ENCODE peak calls at places on chromosome 22, in nine cellular contexts. X, O, W, H, U, L, S, T and J are unnamed samples.

GRCh38 chr22:35736701-35737100 is 19.0 kb downstream of the APOL5 start:
- DNase-seq in X (no peak), O (no peak), W (no peak), H (no peak), U (no peak), L (no peak), S (no peak), T (no peak), J (no peak)

GRCh38 chr22:17171313-17172171 is 12.5 kb upstream of the HDHD5 start:
- DNase-seq in X (peak), O (peak), W (peak), H (peak), U (peak), L (peak), S (peak), T (peak), J (peak)

GRCh38 chr22:23831261-23831660 is 7.5 kb downstream of the DERL3 start:
- DNase-seq in X (no peak), O (no peak), W (no peak), H (no peak), U (no peak), L (peak), S (no peak), T (no peak), J (no peak)

GRCh38 chr22:24319451-24319850 is 48.8 kb downstream of the SPECC1L start:
- DNase-seq in X (peak), O (no peak), W (no peak), H (no peak), U (no peak), L (no peak), S (peak), T (peak), J (no peak)

GRCh38 chr22:37313376-37314314 is 31.3 kb downstream of the CYTH4 start:
- DNase-seq in X (peak), O (no peak), W (no peak), H (no peak), U (no peak), L (no peak), S (no peak), T (no peak), J (no peak)

GRCh38 chr22:37632174-37633081 is 7.0 kb upstream of the SH3BP1 start:
- DNase-seq in X (no peak), O (no peak), W (no peak), H (no peak), U (no peak), L (no peak), S (no peak), T (no peak), J (no peak)

GRCh38 chr22:42742940-42743339 is 22.3 kb upstream of the A4GALT start:
- DNase-seq in X (no peak), O (no peak), W (no peak), H (no peak), U (no peak), L (no peak), S (no peak), T (peak), J (peak)

GRCh38 chr22:35950262-35950661 is 78.4 kb downstream of the RBFOX2 start:
- DNase-seq in X (no peak), O (no peak), W (no peak), H (no peak), U (no peak), L (no peak), S (no peak), T (no peak), J (peak)

GRCh38 chr22:50161508-50162390 is 8.8 kb upstream of the PANX2 start:
- DNase-seq in X (no peak), O (no peak), W (no peak), H (no peak), U (no peak), L (no peak), S (no peak), T (no peak), J (no peak)

GRCh38 chr22:26197427-26197826 is 28.2 kb downstream of the SEZ6L start:
- DNase-seq in X (no peak), O (no peak), W (no peak), H (no peak), U (no peak), L (no peak), S (no peak), T (no peak), J (no peak)

GRCh38 chr22:39518124-39518786 is 2.1 kb upstream of the ATF4 start:
- DNase-seq in X (no peak), O (no peak), W (no peak), H (no peak), U (no peak), L (no peak), S (no peak), T (peak), J (no peak)

GRCh38 chr22:39289445-39290247 is 29.8 kb downstream of the RPL3 start:
- DNase-seq in X (no peak), O (no peak), W (no peak), H (no peak), U (no peak), L (no peak), S (no peak), T (no peak), J (no peak)

GRCh38 chr22:38269466-38269865 is 3.3 kb downstream of the TMEM184B start:
- DNase-seq in X (no peak), O (no peak), W (no peak), H (no peak), U (no peak), L (no peak), S (no peak), T (no peak), J (no peak)

GRCh38 chr22:24433001-24433867 is 5.8 kb downstream of the ADORA2A start:
- DNase-seq in X (no peak), O (no peak), W (no peak), H (no peak), U (no peak), L (peak), S (no peak), T (no peak), J (no peak)

GRCh38 chr22:20975541-20976290 is 6.4 kb upstream of the LZTR1 start:
- DNase-seq in X (no peak), O (no peak), W (no peak), H (no peak), U (no peak), L (no peak), S (no peak), T (no peak), J (no peak)

GRCh38 chr22:49951001-49951677 is 9.4 kb upstream of the PIM3 start:
- DNase-seq in X (peak), O (no peak), W (no peak), H (no peak), U (peak), L (peak), S (no peak), T (peak), J (no peak)

GRCh38 chr22:36136475-36136874 is 24.1 kb downstream of the APOL3 start:
- DNase-seq in X (no peak), O (no peak), W (no peak), H (peak), U (no peak), L (no peak), S (peak), T (peak), J (no peak)

GRCh38 chr22:20111045-20111688 is 4.7 kb upstream of the RANBP1 start:
- DNase-seq in X (peak), O (no peak), W (peak), H (no peak), U (no peak), L (no peak), S (no peak), T (peak), J (peak)

GRCh38 chr22:43263645-43264514 is 76.9 kb upstream of the TTLL12 start:
- DNase-seq in X (peak), O (no peak), W (peak), H (no peak), U (peak), L (peak), S (peak), T (peak), J (no peak)

GRCh38 chr22:49779853-49780271 is 47.8 kb downstream of the BRD1 start:
- DNase-seq in X (no peak), O (no peak), W (no peak), H (no peak), U (no peak), L (no peak), S (no peak), T (no peak), J (no peak)

GRCh38 chr22:29093501-29093921 is 20.7 kb downstream of the KREMEN1 start:
- DNase-seq in X (no peak), O (no peak), W (no peak), H (peak), U (no peak), L (no peak), S (peak), T (peak), J (no peak)

GRCh38 chr22:24189249-24190158 is 8.2 kb downstream of the SUSD2 start:
- DNase-seq in X (peak), O (peak), W (peak), H (peak), U (no peak), L (peak), S (peak), T (peak), J (peak)

GRCh38 chr22:46070215-46070721 is 80.1 kb upstream of the PPARA start:
- DNase-seq in X (peak), O (no peak), W (peak), H (no peak), U (no peak), L (peak), S (no peak), T (peak), J (peak)

GRCh38 chr22:37725551-37726239 is 28.8 kb downstream of the TRIOBP start:
- DNase-seq in X (no peak), O (no peak), W (no peak), H (no peak), U (no peak), L (no peak), S (no peak), T (no peak), J (no peak)

GRCh38 chr22:42330953-42331525 is 60.6 kb upstream of the TCF20 start:
- DNase-seq in X (no peak), O (no peak), W (peak), H (no peak), U (no peak), L (no peak), S (no peak), T (no peak), J (peak)

GRCh38 chr22:26038365-26038764 is 130.9 kb upstream of the SEZ6L start:
- DNase-seq in X (no peak), O (no peak), W (no peak), H (no peak), U (no peak), L (no peak), S (no peak), T (no peak), J (no peak)

GRCh38 chr22:24695958-24696511 is 78.5 kb downstream of the PIWIL3 start:
- DNase-seq in X (no peak), O (no peak), W (no peak), H (no peak), U (no peak), L (no peak), S (peak), T (no peak), J (peak)

GRCh38 chr22:43109511-43109910 is 1.0 kb upstream of the BIK start:
- DNase-seq in X (no peak), O (no peak), W (no peak), H (no peak), U (no peak), L (no peak), S (no peak), T (no peak), J (no peak)

GRCh38 chr22:45842141-45842831 is 134.7 kb downstream of the WNT7B start:
- DNase-seq in X (peak), O (no peak), W (no peak), H (no peak), U (no peak), L (no peak), S (peak), T (peak), J (no peak)

GRCh38 chr22:32823024-32823730 is 21.7 kb downstream of the TIMP3 start:
- DNase-seq in X (peak), O (peak), W (peak), H (no peak), U (no peak), L (peak), S (peak), T (peak), J (peak)
- TF ChIP-seq CTCF in X (peak), O (peak), W (peak), H (peak), U (peak), L (no peak), S (peak), T (peak), J (peak)

DNA sequence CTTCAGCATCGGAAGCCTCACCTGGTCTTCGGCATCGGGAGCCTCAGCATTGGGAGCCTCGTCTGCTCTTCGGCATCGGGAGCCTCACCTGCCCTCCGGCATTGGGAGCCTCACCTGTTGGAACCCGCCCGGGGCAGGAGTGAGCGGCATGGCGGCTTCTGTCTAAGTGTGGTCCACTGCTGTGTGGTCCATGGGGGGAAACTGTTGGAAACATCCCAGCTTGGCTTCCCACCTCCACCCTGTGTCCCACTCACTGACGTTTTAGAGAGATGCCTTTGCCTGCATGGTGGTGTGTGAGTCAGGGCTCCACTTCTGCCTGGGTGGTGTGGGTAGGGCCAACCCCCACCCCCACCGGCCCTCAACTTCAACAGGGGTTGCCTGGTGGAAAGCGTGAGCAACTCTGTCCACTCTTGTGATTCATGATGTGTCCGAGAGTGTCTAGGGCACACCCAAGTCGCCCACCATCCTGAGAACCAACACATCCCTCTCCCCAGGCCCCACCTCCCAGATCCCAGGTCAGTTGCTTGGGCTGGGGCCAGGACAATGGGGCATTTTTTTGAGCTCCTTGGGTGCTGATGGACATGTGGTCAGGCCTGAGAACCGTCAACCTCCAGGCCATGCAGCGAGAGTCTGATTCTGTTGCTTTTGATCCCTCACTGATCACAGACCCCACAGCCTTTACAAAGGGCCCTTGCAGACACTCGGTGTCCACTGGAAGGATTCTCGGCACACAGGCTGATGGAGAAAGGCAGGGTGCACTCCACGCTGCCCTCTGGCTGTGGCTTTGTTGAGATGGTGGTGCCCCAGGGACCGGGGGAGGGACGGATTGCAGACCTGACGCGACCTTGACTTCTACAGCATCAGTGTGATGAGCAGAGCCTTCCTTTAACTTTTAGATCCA is 406.7 kb downstream of the TBC1D22A start:
- DNase-seq in X (no peak), O (no peak), W (no peak), H (no peak), U (no peak), L (peak), S (peak), T (peak), J (peak)
- TF ChIP-seq CTCF in X (no peak), O (peak), W (no peak), H (peak), U (peak), L (no peak), S (peak), T (no peak), J (peak)

GRCh38 chr22:22384267-22384666 is 124.3 kb downstream of the ZNF280B start:
- DNase-seq in X (no peak), O (no peak), W (no peak), H (no peak), U (no peak), L (no peak), S (no peak), T (no peak), J (no peak)

GRCh38 chr22:22378446-22379415 is 129.8 kb downstream of the ZNF280B start:
- DNase-seq in X (no peak), O (no peak), W (no peak), H (no peak), U (no peak), L (no peak), S (no peak), T (no peak), J (no peak)

GRCh38 chr22:22376352-22376706 is 131.7 kb downstream of the VPREB1 start:
- DNase-seq in X (no peak), O (no peak), W (no peak), H (no peak), U (no peak), L (no peak), S (no peak), T (no peak), J (no peak)

GRCh38 chr22:22377335-22377734 is 131.2 kb downstream of the ZNF280B start:
- DNase-seq in X (no peak), O (no peak), W (no peak), H (no peak), U (no peak), L (no peak), S (no peak), T (no peak), J (no peak)

GRCh38 chr22:22380098-22381030 is 128.2 kb downstream of the ZNF280B start:
- DNase-seq in X (no peak), O (no peak), W (peak), H (no peak), U (no peak), L (no peak), S (no peak), T (no peak), J (peak)
- TF ChIP-seq CTCF in X (no peak), O (peak), W (peak), H (no peak), U (no peak), L (no peak), S (no peak), T (no peak), J (peak)

GRCh38 chr22:30755760-30756124 is 61.1 kb downstream of the OSBP2 start:
- DNase-seq in X (no peak), O (no peak), W (no peak), H (no peak), U (no peak), L (no peak), S (no peak), T (no peak), J (no peak)
- TF ChIP-seq CTCF in X (no peak), O (no peak), W (no peak), H (no peak), U (no peak), L (no peak), S (no peak), T (no peak), J (no peak)

GRCh38 chr22:27990879-27991278 is 71.8 kb upstream of the PITPNB start:
- DNase-seq in X (peak), O (no peak), W (peak), H (no peak), U (no peak), L (peak), S (no peak), T (peak), J (peak)
- TF ChIP-seq CTCF in X (peak), O (peak), W (peak), H (peak), U (peak), L (no peak), S (peak), T (peak), J (peak)

GRCh38 chr22:44543781-44544181 is 45.7 kb upstream of the RTL6 start:
- DNase-seq in X (no peak), O (no peak), W (no peak), H (no peak), U (no peak), L (peak), S (no peak), T (no peak), J (no peak)
- TF ChIP-seq CTCF in X (no peak), O (no peak), W (no peak), H (no peak), U (no peak), L (no peak), S (no peak), T (no peak), J (no peak)

DNA sequence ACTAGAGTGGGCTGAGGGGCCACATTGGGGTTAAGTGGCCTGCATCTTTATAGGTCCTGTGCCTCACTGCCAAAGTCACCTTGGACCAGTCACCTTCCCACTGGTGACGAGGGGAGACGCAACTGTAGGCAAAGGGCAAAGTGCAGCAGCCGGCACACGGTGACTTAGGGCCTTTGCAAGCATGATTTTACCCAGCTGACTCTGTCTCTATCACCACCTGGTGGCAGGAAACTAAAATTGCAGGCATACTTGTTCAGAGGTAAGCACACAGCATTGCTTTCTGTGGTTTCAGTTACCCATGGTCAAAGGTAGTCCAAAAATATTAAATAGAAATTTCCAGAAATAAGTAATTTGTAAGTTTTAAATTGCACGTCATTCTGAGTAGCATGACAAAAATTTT is 1164.4 kb downstream of the BRD1 start:
- DNase-seq in X (no peak), O (no peak), W (peak), H (no peak), U (no peak), L (no peak), S (no peak), T (peak), J (peak)
- TF ChIP-seq CTCF in X (peak), O (peak), W (peak), H (no peak), U (peak), L (no peak), S (peak), T (peak), J (peak)

GRCh38 chr22:19058713-19059451 is 63.3 kb downstream of the DGCR2 start:
- DNase-seq in X (no peak), O (no peak), W (no peak), H (no peak), U (no peak), L (no peak), S (no peak), T (no peak), J (no peak)
- TF ChIP-seq CTCF in X (no peak), O (no peak), W (no peak), H (no peak), U (peak), L (no peak), S (no peak), T (no peak), J (no peak)

GRCh38 chr22:41021655-41022454 is 70.5 kb upstream of the EP300 start:
- DNase-seq in X (peak), O (peak), W (peak), H (no peak), U (peak), L (peak), S (peak), T (peak), J (peak)
- TF ChIP-seq CTCF in X (no peak), O (peak), W (peak), H (no peak), U (peak), L (no peak), S (no peak), T (no peak), J (no peak)